ENCODE peak calls at places on chromosome 12, in five cellular contexts. B, N, K, Q and O are unnamed samples.

GRCh38 chr12:111596985-111597730 is 2.0 kb downstream of the ATXN2 start:
- DNase-seq in N (peak; percentile 3), Q (peak; percentile 42), B (peak; percentile 48), K (peak; percentile 50), O (peak; percentile 59)

GRCh38 chr12:28177461-28177860 is 12.8 kb upstream of the CCDC91 start:
- DNase-seq in K (no peak), B (no peak), Q (no peak), N (no peak), O (no peak)

GRCh38 chr12:100128509-100128908 is 14.2 kb downstream of the BLTP3B start:
- DNase-seq in B (no peak), N (no peak), K (peak; percentile 23), Q (no peak), O (peak; percentile 47)

GRCh38 chr12:3454780-3455179 is 36.2 kb upstream of the PRMT8 start:
- DNase-seq in B (no peak), N (no peak), K (no peak), Q (no peak), O (no peak)

GRCh38 chr12:27552886-27553560 is 29.0 kb downstream of the PPFIBP1 start:
- DNase-seq in Q (no peak), B (no peak), N (no peak), K (no peak), O (peak; percentile 31)

GRCh38 chr12:67096533-67097318 is 172.4 kb upstream of the CAND1 start:
- DNase-seq in N (no peak), Q (no peak), K (no peak), B (no peak), O (peak; percentile 66)

GRCh38 chr12:27123642-27124041 is 41.3 kb upstream of the C12orf71 start:
- DNase-seq in N (no peak), B (no peak), Q (no peak), K (peak; percentile 25), O (peak; percentile 34)

GRCh38 chr12:12718853-12719252 is 1.7 kb downstream of the CDKN1B start:
- DNase-seq in K (no peak), Q (peak; percentile 25), N (no peak), B (no peak), O (no peak)

GRCh38 chr12:49487605-49488004 is 51.2 kb upstream of the KCNH3 start:
- DNase-seq in K (no peak), Q (no peak), B (no peak), N (no peak), O (no peak)

GRCh38 chr12:111753144-111753881 is 13.4 kb upstream of the ALDH2 start:
- DNase-seq in B (no peak), Q (peak; percentile 13), N (no peak), K (peak; percentile 85), O (peak; percentile 62)